ENCODE peak calls at places on chromosomes 3 and 15, in four cellular contexts. O is upper lobe of right lung, S is foreskin fibroblast, M is fibroblast of the aortic adventitia. X is an unnamed sample.

GRCh38 chr3:62558549-62559112 is 185.3 kb upstream of the FEZF2 start:
- DNase-seq in O (no peak), S (no peak), M (peak), X (no peak)

GRCh38 chr15:70604671-70605070 is 158.7 kb downstream of the UACA start:
- DNase-seq in O (no peak), S (no peak), M (no peak), X (no peak)

GRCh38 chr3:126013742-126014141 is 44.8 kb downstream of the ROPN1B start:
- DNase-seq in O (peak), S (no peak), M (no peak), X (no peak)

GRCh38 chr15:41022487-41023090 is 69.3 kb downstream of the CHAC1 start:
- DNase-seq in O (no peak), S (peak), M (peak), X (no peak)

GRCh38 chr3:16148783-16149182 is 25.7 kb upstream of the GALNT15 start:
- DNase-seq in O (no peak), S (peak), M (peak), X (peak)

GRCh38 chr3:65020233-65020632 is 332.4 kb upstream of the ADAMTS9 start:
- DNase-seq in O (no peak), S (no peak), M (no peak), X (no peak)

GRCh38 chr3:123412811-123413588 is 35.9 kb downstream of the ADCY5 start:
- DNase-seq in O (no peak), S (peak), M (no peak), X (no peak)

GRCh38 chr15:100760357-100760903 is 119.2 kb upstream of the ALDH1A3 start:
- DNase-seq in O (no peak), S (no peak), M (no peak), X (peak)

GRCh38 chr15:40594429-40594836 is 384 bp downstream of the KNL1 start:
- DNase-seq in O (peak), S (peak), M (no peak), X (peak)

GRCh38 chr15:48493763-48494225 is 151.7 kb downstream of the FBN1 start:
- DNase-seq in O (no peak), S (no peak), M (no peak), X (no peak)

GRCh38 chr15:27028836-27029482 is 58.0 kb downstream of the GABRG3 start:
- DNase-seq in O (no peak), S (no peak), M (no peak), X (no peak)

GRCh38 chr15:76626611-76627010 is 278.5 kb downstream of the SCAPER start:
- DNase-seq in O (no peak), S (no peak), M (no peak), X (no peak)

GRCh38 chr3:170355738-170356595 is 1.5 kb upstream of the SKIL start:
- DNase-seq in O (peak), S (no peak), M (peak), X (peak)

GRCh38 chr3:105829229-105829628 is 39.6 kb downstream of the CBLB start:
- DNase-seq in O (no peak), S (no peak), M (no peak), X (no peak)

GRCh38 chr3:63193647-63194046 is 84.5 kb upstream of the SYNPR start:
- DNase-seq in O (no peak), S (peak), M (peak), X (no peak)

GRCh38 chr3:43281020-43281419 is 5.3 kb upstream of the SNRK start:
- DNase-seq in O (no peak), S (no peak), M (no peak), X (no peak)

GRCh38 chr3:197372076-197372661 is 73.8 kb upstream of the DLG1 start:
- DNase-seq in O (no peak), S (peak), M (peak), X (no peak)

GRCh38 chr3:98918586-98918985 is 17.1 kb upstream of the DCBLD2 start:
- DNase-seq in O (no peak), S (no peak), M (peak), X (no peak)

GRCh38 chr15:98580577-98580976 is 67.8 kb upstream of the IGF1R start:
- DNase-seq in O (no peak), S (no peak), M (peak), X (no peak)

GRCh38 chr15:37981781-37982180 is 47.3 kb downstream of the TMCO5A start:
- DNase-seq in O (no peak), S (peak), M (peak), X (no peak)

GRCh38 chr15:48046813-48047483 is 73.8 kb upstream of the SLC24A5 start:
- DNase-seq in O (no peak), S (no peak), M (no peak), X (no peak)

GRCh38 chr15:57686657-57687056 is 19.9 kb upstream of the POLR2M start:
- DNase-seq in O (no peak), S (no peak), M (peak), X (no peak)

GRCh38 chr3:165753560-165753959 is 83.7 kb downstream of the BCHE start:
- DNase-seq in O (no peak), S (no peak), M (peak), X (no peak)

GRCh38 chr3:102883515-102883914 is 448.7 kb downstream of the ZPLD1 start:
- DNase-seq in O (no peak), S (no peak), M (no peak), X (no peak)

GRCh38 chr3:43503067-43503728 is 118.6 kb downstream of the ANO10 start:
- DNase-seq in O (no peak), S (no peak), M (peak), X (no peak)

GRCh38 chr3:40281995-40282394 is 27.5 kb upstream of the EIF1B start:
- DNase-seq in O (no peak), S (no peak), M (no peak), X (no peak)

GRCh38 chr3:11514191-11514770 is 129.4 kb downstream of the VGLL4 start:
- DNase-seq in O (no peak), S (peak), M (peak), X (peak)

GRCh38 chr15:101179341-101180153 is 72.3 kb downstream of the CHSY1 start:
- DNase-seq in O (no peak), S (peak), M (peak), X (no peak)

GRCh38 chr15:87604857-87605446 is 651.6 kb downstream of the NTRK3 start:
- DNase-seq in O (no peak), S (no peak), M (peak), X (no peak)

GRCh38 chr3:194688946-194689345 is 3.3 kb downstream of the FAM43A start:
- DNase-seq in O (no peak), S (no peak), M (no peak), X (no peak)

GRCh38 chr3:184500344-184500923 is 61.2 kb upstream of the EPHB3 start:
- DNase-seq in O (no peak), S (no peak), M (no peak), X (no peak)

GRCh38 chr15:43509002-43509922 is 8.1 kb upstream of the MAP1A start:
- DNase-seq in O (peak), S (peak), M (peak), X (peak)
- H3K4me3 ChIP-seq in O (peak), S (peak), M (peak), X (peak)

GRCh38 chr3:29618395-29619291 is 337.8 kb downstream of the RBMS3 start:
- DNase-seq in O (no peak), S (no peak), M (peak), X (no peak)
- H3K4me3 ChIP-seq in O (no peak), S (no peak), M (no peak), X (no peak)

GRCh38 chr3:149784064-149784704 is 8.2 kb downstream of the ANKUB1 start:
- DNase-seq in O (no peak), S (no peak), M (no peak), X (no peak)
- H3K4me3 ChIP-seq in O (no peak), S (no peak), M (no peak), X (no peak)

GRCh38 chr3:46694520-46694919 is 1.0 kb upstream of the ALS2CL start:
- DNase-seq in O (no peak), S (no peak), M (no peak), X (no peak)
- H3K4me3 ChIP-seq in O (no peak), S (no peak), M (no peak), X (peak)

GRCh38 chr3:152245498-152246175 is 23.1 kb upstream of the MBNL1 start:
- DNase-seq in O (no peak), S (no peak), M (no peak), X (no peak)
- H3K4me3 ChIP-seq in O (peak), S (no peak), M (no peak), X (peak)